ENCODE peak calls at places on chromosomes 3 and 15, in seven cellular contexts. Q is SK-N-DZ, I is NCI-H510A, M is mucosa of gallbladder, A is SHP77 treated with DMSO at 0.1 percent for 48 hours, G is HFFc6, R is GM20000. D is an unnamed sample.

GRCh38 chr3:177357352-177358084 is 160.2 kb upstream of the TBL1XR1 start:
- DNase-seq in Q (peak; percentile 78), I (peak; percentile 32), M (peak; percentile 43), A (peak; percentile 54), G (peak; percentile 77), R (no peak), D (no peak)

GRCh38 chr3:14688525-14688924 is 13.6 kb downstream of the C3orf20 start:
- DNase-seq in Q (no peak), I (no peak), M (no peak), A (no peak), G (no peak), R (no peak), D (no peak)

GRCh38 chr15:81400640-81401236 is 26.7 kb upstream of the TMC3 start:
- DNase-seq in Q (peak; percentile 46), I (no peak), M (no peak), A (no peak), G (peak; percentile 27), R (peak; percentile 52), D (no peak)

GRCh38 chr15:39248204-39248603 is 332.7 kb upstream of the THBS1 start:
- DNase-seq in Q (no peak), I (no peak), M (no peak), A (no peak), G (peak; percentile 68), R (no peak), D (no peak)

GRCh38 chr3:44772099-44772442 is 10.5 kb downstream of the KIF15 start:
- DNase-seq in Q (no peak), I (no peak), M (no peak), A (no peak), G (no peak), R (no peak), D (no peak)

GRCh38 chr15:31387483-31388118 is 61.0 kb downstream of the KLF13 start:
- DNase-seq in Q (no peak), I (no peak), M (peak; percentile 57), A (peak; percentile 79), G (peak; percentile 54), R (peak; percentile 7), D (no peak)

GRCh38 chr15:76235186-76235826 is 76.0 kb downstream of the ETFA start:
- DNase-seq in Q (peak; percentile 20), I (no peak), M (no peak), A (no peak), G (peak; percentile 70), R (peak; percentile 23), D (no peak)

GRCh38 chr3:130725746-130726145 is 20.9 kb downstream of the PIK3R4 start:
- DNase-seq in Q (no peak), I (no peak), M (no peak), A (no peak), G (no peak), R (no peak), D (no peak)

GRCh38 chr3:194714564-194714963 is 28.9 kb downstream of the FAM43A start:
- DNase-seq in Q (no peak), I (no peak), M (no peak), A (no peak), G (no peak), R (no peak), D (no peak)

GRCh38 chr15:69346112-69346511 is 47.4 kb downstream of the PAQR5 start:
- DNase-seq in Q (no peak), I (no peak), M (no peak), A (no peak), G (peak; percentile 16), R (no peak), D (no peak)

GRCh38 chr3:78857494-78858111 is 910.2 kb downstream of the ROBO1 start:
- DNase-seq in Q (no peak), I (no peak), M (no peak), A (peak; percentile 42), G (no peak), R (no peak), D (no peak)